ENCODE peak calls at places on chromosomes 12 and 14, in four cellular contexts. One of them, this sample, is unnamed.

GRCh38 chr12:14984036-14984435 is 11.2 kb downstream of the PDE6H start:
- DNase-seq in HCT116: no peak
- DNase-seq in K562: no peak
- DNase-seq in HepG2: no peak
- DNase-seq in this sample: no peak

GRCh38 chr12:122725452-122725851 is 5.2 kb downstream of the HCAR1 start:
- DNase-seq in HepG2: no peak
- DNase-seq in HCT116: no peak
- DNase-seq in K562: no peak
- DNase-seq in this sample: no peak

GRCh38 chr12:95882873-95883272 is 24.1 kb downstream of the SNRPF start:
- DNase-seq in HCT116: no peak
- DNase-seq in K562: no peak
- DNase-seq in HepG2: peak; percentile 52
- DNase-seq in this sample: no peak

GRCh38 chr14:67622675-67623074 is 3.0 kb downstream of the ARG2 start:
- DNase-seq in K562: peak; percentile 71
- DNase-seq in HepG2: peak; percentile 85
- DNase-seq in HCT116: no peak
- DNase-seq in this sample: no peak

GRCh38 chr14:85516239-85517112 is 13.5 kb upstream of the FLRT2 start:
- DNase-seq in HCT116: no peak
- DNase-seq in K562: no peak
- DNase-seq in HepG2: no peak
- DNase-seq in this sample: no peak

GRCh38 chr12:93376436-93377251 is 1.1 kb upstream of the NUDT4 start:
- DNase-seq in HepG2: peak; percentile 71
- DNase-seq in K562: peak; percentile 90
- DNase-seq in HCT116: no peak
- DNase-seq in this sample: no peak

GRCh38 chr12:5807538-5808219 is 137.4 kb downstream of the ANO2 start:
- DNase-seq in K562: no peak
- DNase-seq in HCT116: no peak
- DNase-seq in HepG2: no peak
- DNase-seq in this sample: no peak

GRCh38 chr12:125512541-125513298 is 447.5 kb downstream of the AACS start:
- DNase-seq in K562: no peak
- DNase-seq in HCT116: no peak
- DNase-seq in HepG2: no peak
- DNase-seq in this sample: no peak

GRCh38 chr12:71693126-71693525 is 7.2 kb downstream of the TMEM19 start:
- DNase-seq in HepG2: no peak
- DNase-seq in HCT116: no peak
- DNase-seq in K562: no peak
- DNase-seq in this sample: no peak

GRCh38 chr12:113727651-113728061 is 238.5 kb downstream of the RBM19 start:
- DNase-seq in HepG2: peak; percentile 63
- DNase-seq in HCT116: peak; percentile 16
- DNase-seq in K562: no peak
- DNase-seq in this sample: peak; percentile 78

GRCh38 chr12:54216580-54217308 is 28.0 kb upstream of the SMUG1 start:
- DNase-seq in K562: peak; percentile 95
- DNase-seq in HepG2: peak; percentile 79
- DNase-seq in HCT116: peak; percentile 86
- DNase-seq in this sample: peak; percentile 67

GRCh38 chr12:128815779-128816642 is 7.7 kb downstream of the SLC15A4 start:
- DNase-seq in K562: no peak
- DNase-seq in HCT116: no peak
- DNase-seq in HepG2: no peak
- DNase-seq in this sample: no peak

GRCh38 chr12:50017047-50017446 is 8.2 kb downstream of the RACGAP1 start:
- DNase-seq in K562: no peak
- DNase-seq in HCT116: no peak
- DNase-seq in HepG2: no peak
- DNase-seq in this sample: no peak

GRCh38 chr12:45192041-45192695 is 23.7 kb upstream of the ANO6 start:
- DNase-seq in HepG2: peak; percentile 94
- DNase-seq in K562: peak; percentile 48
- DNase-seq in HCT116: peak; percentile 61
- DNase-seq in this sample: no peak

GRCh38 chr12:122855985-122856831 is 21.0 kb downstream of the HIP1R start:
- DNase-seq in HepG2: no peak
- DNase-seq in HCT116: no peak
- DNase-seq in K562: no peak
- DNase-seq in this sample: no peak

GRCh38 chr14:27605298-27605697 is 1007.5 kb upstream of the NOVA1 start:
- DNase-seq in HepG2: no peak
- DNase-seq in HCT116: no peak
- DNase-seq in K562: no peak
- DNase-seq in this sample: no peak

GRCh38 chr12:54006700-54007220 is 2.0 kb upstream of the HOXC8 start:
- DNase-seq in K562: no peak
- DNase-seq in HCT116: no peak
- DNase-seq in HepG2: no peak
- DNase-seq in this sample: no peak

GRCh38 chr14:71628433-71628832 is 303.8 kb upstream of the RGS6 start:
- DNase-seq in HepG2: no peak
- DNase-seq in K562: no peak
- DNase-seq in HCT116: no peak
- DNase-seq in this sample: no peak

GRCh38 chr14:52076334-52076733 is 7.5 kb upstream of the NID2 start:
- DNase-seq in HepG2: no peak
- DNase-seq in HCT116: no peak
- DNase-seq in K562: no peak
- DNase-seq in this sample: peak; percentile 47

GRCh38 chr14:94574336-94574735 is 6.9 kb upstream of the SERPINA5 start:
- DNase-seq in HCT116: no peak
- DNase-seq in K562: no peak
- DNase-seq in HepG2: no peak
- DNase-seq in this sample: no peak

GRCh38 chr12:126891789-126892188 is 1375.2 kb upstream of the TMEM132C start:
- DNase-seq in K562: peak; percentile 67
- DNase-seq in HepG2: no peak
- DNase-seq in HCT116: peak; percentile 21
- DNase-seq in this sample: no peak

GRCh38 chr12:122421263-122421814 is 1.1 kb downstream of the CLIP1 start:
- DNase-seq in HepG2: peak; percentile 82
- DNase-seq in K562: peak; percentile 53
- DNase-seq in HCT116: no peak
- DNase-seq in this sample: no peak

GRCh38 chr14:75060420-75060819 is 3.4 kb downstream of the ACYP1 start:
- DNase-seq in HCT116: no peak
- DNase-seq in HepG2: no peak
- DNase-seq in K562: no peak
- DNase-seq in this sample: no peak

GRCh38 chr14:75067212-75067611 is 2.2 kb upstream of the ZC2HC1C start:
- DNase-seq in HCT116: no peak
- DNase-seq in K562: no peak
- DNase-seq in HepG2: no peak
- DNase-seq in this sample: no peak

GRCh38 chr14:75064205-75064567 is 362 bp upstream of the ACYP1 start:
- DNase-seq in K562: no peak
- DNase-seq in HCT116: no peak
- DNase-seq in HepG2: no peak
- DNase-seq in this sample: no peak

GRCh38 chr14:75063013-75063412 is 811 bp downstream of the ACYP1 start:
- DNase-seq in HepG2: no peak
- DNase-seq in HCT116: no peak
- DNase-seq in K562: no peak
- DNase-seq in this sample: no peak

DNA sequence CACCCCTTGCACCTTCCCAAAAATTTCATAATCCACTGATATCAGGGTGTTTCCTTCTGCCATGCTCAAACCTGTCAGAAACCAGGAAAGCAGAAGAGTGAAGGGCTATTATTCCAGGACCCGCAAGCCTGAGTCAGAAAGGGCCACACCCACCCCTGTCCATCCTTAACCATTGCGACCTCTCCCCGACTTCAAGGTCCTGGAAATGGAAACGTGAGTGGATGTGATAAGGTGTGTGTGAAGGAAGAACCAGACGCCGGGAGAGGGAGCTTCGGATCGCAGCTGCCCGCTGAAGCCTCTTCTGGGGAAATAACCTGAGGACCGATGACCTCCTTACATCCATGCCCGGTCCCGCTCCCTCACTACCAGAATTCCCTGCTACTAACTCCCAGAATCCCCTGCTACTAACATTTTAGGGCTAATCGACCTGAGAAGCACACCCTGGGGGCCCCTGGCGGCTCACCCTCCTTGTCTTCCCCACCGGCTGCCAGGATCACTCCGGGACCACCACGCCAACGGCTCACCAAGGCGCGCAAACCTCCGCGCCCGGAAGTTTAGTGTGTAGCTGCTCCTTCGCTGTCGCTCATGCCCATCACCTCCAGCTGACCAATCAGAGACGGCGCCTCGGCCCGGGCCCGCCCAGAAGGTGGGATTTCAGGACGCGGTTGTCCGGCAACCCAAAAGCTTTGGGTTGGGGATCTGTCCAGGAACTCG is at the start of gene ACYP1:
- DNase-seq in K562: peak; percentile 92
- DNase-seq in HCT116: peak; percentile 76
- DNase-seq in HepG2: peak; percentile 82
- DNase-seq in this sample: no peak
- TF ChIP-seq TCF7L2 in K562: no peak
- TF ChIP-seq TCF7L2 in HCT116: no peak
- TF ChIP-seq TCF7L2 in HepG2: no peak
- TF ChIP-seq TCF7L2 in this sample: no peak

GRCh38 chr14:70212752-70213151 is 24.0 kb upstream of the SLC8A3 start:
- DNase-seq in K562: no peak
- DNase-seq in HCT116: no peak
- DNase-seq in HepG2: no peak
- DNase-seq in this sample: no peak

GRCh38 chr14:70208380-70208779 is 19.6 kb upstream of the SLC8A3 start:
- DNase-seq in HCT116: no peak
- DNase-seq in HepG2: no peak
- DNase-seq in K562: no peak
- DNase-seq in this sample: no peak

DNA sequence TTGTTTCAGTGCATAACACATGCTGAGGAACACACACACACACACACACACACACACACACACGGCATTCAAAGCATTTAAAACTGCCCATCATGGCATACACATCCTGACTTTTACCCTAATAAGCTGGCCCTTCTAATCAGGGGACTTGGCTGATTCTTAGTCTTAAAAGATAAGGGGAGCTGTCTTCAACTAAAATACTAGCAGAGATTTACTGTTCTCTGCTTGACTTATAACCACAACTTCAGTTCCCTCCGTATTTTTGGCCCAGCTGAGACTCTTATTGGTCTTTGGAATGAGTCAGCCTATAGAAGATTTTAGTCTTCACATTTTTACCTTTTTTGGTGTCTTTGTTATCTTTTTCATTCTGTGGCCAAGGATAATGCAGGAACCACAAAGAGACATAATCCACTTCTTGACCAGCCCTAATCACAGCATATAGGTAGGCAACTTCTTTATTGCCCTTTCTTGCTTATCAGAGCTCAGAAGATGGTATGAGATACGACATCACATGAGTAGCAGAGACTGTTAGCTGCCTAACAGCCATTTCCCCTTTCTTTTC is 25.1 kb upstream of the SLC8A3 start:
- DNase-seq in HCT116: no peak
- DNase-seq in K562: no peak
- DNase-seq in HepG2: no peak
- DNase-seq in this sample: no peak
- H3K4me1 ChIP-seq in HCT116: no peaks in the 10 kb centered on the region
- H3K4me1 ChIP-seq in K562: no peaks in the 10 kb centered on the region
- H3K4me1 ChIP-seq in HepG2: no peaks in the 10 kb centered on the region
- H3K4me1 ChIP-seq in this sample: no peaks in the 10 kb centered on the region

DNA sequence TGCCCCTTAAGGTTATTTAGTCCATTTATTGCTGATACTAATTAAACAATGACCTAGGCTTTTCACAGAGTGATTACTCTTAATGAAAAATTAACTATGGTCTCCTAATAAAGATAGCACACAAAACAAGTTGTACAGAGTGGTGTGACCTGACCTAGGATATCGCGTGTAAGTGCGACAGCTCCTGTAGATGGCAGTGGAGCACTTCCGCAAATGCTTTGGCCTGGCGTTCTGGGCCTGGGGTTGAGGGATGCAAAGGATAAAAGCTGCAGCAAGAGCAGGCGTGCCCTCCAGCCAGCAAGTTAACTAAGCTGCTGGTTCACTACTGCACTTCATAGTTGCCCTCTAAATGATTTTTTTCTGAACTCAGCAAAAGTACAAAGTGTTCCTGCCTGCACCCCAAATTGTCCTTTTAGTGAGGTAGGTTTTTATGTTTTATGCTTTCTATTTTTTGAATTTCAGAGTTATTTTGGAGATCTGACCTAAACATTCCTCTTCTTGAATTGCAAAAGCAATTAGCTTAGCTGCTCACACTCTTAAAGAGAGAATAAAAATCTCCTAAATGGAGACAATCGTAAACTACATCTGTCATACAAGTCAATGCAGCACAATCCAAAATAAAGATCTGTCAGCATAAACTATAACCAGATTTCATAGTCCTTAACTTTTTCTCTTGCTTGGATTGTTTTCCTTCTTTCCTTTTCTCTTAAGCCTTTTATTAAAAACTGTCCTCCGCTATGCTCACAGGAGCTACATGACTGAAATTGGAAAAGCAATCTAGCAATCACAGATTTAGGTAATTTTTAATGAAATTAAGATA is 379.6 kb downstream of the LRIG3 start:
- DNase-seq in K562: peak; percentile 21
- DNase-seq in HCT116: peak; percentile 59
- DNase-seq in HepG2: peak; percentile 60
- DNase-seq in this sample: peak; percentile 70
- TF ChIP-seq POLR2AphosphoS5 in K562: no peak
- TF ChIP-seq POLR2AphosphoS5 in HCT116: no peak
- TF ChIP-seq POLR2AphosphoS5 in HepG2: no peak
- TF ChIP-seq POLR2AphosphoS5 in this sample: no peak

GRCh38 chr14:76904740-76905569 is 78.7 kb downstream of the LRRC74A start:
- DNase-seq in K562: no peak
- DNase-seq in HCT116: peak; percentile 87
- DNase-seq in HepG2: peak; percentile 10
- DNase-seq in this sample: peak; percentile 91

GRCh38 chr14:76911473-76911872 is 85.3 kb downstream of the LRRC74A start:
- DNase-seq in K562: no peak
- DNase-seq in HepG2: no peak
- DNase-seq in HCT116: no peak
- DNase-seq in this sample: no peak

GRCh38 chr14:76910371-76910890 is 84.2 kb downstream of the LRRC74A start:
- DNase-seq in K562: no peak
- DNase-seq in HepG2: no peak
- DNase-seq in HCT116: no peak
- DNase-seq in this sample: no peak

GRCh38 chr14:76908834-76909233 is 82.6 kb downstream of the LRRC74A start:
- DNase-seq in HepG2: no peak
- DNase-seq in K562: no peak
- DNase-seq in HCT116: no peak
- DNase-seq in this sample: no peak

DNA sequence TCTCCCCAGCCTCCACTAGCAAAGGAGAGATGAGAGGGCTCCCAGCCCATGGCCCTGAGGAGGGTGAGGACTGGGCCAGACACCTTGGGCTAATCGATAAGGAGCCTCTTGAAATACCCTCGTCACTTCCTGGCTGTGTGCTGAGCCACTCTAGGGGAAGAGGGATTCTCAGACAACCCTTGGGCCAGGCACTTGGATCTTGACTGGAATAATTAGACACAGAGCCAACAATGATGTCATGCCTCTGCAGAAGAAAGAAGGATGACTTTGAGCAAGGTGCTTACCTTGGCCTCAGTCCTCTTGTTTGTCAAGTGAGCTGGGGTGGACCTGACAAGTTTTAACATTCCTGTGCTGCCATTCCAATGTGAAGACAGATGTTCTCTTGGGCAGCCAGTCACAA is 83.1 kb downstream of the LRRC74A start:
- DNase-seq in HCT116: no peak
- DNase-seq in K562: peak; percentile 31
- DNase-seq in HepG2: no peak
- DNase-seq in this sample: no peak
- TF ChIP-seq TCF7L2 in HCT116: no peak
- TF ChIP-seq TCF7L2 in K562: no peak
- TF ChIP-seq TCF7L2 in HepG2: no peak
- TF ChIP-seq TCF7L2 in this sample: no peak